ENCODE peak calls at places on chromosomes 16 and 17, in five cellular contexts. One of them, this sample, is unnamed.

GRCh38 chr16:50598256-50598894 is 50.2 kb downstream of the NKD1 start:
- DNase-seq in tibial nerve: no peak
- DNase-seq in erythroblast: no peak
- DNase-seq in heart left ventricle: peak; percentile 78
- DNase-seq in IMR-90: no peak
- DNase-seq in this sample: no peak

GRCh38 chr17:31566992-31567373 is 175.5 kb downstream of the RAB11FIP4 start:
- DNase-seq in heart left ventricle: no peak
- DNase-seq in tibial nerve: no peak
- DNase-seq in IMR-90: no peak
- DNase-seq in erythroblast: no peak
- DNase-seq in this sample: no peak

GRCh38 chr17:20890338-20890737 is 152.5 kb downstream of the USP22 start:
- DNase-seq in heart left ventricle: no peak
- DNase-seq in tibial nerve: no peak
- DNase-seq in erythroblast: no peak
- DNase-seq in IMR-90: no peak
- DNase-seq in this sample: no peak

GRCh38 chr17:78748048-78748729 is 33.9 kb downstream of the CYTH1 start:
- DNase-seq in IMR-90: no peak
- DNase-seq in erythroblast: no peak
- DNase-seq in heart left ventricle: no peak
- DNase-seq in tibial nerve: no peak
- DNase-seq in this sample: no peak

GRCh38 chr17:78484300-78485159 is 92.7 kb downstream of the DNAH17 start:
- DNase-seq in IMR-90: no peak
- DNase-seq in tibial nerve: no peak
- DNase-seq in erythroblast: peak; percentile 24
- DNase-seq in heart left ventricle: no peak
- DNase-seq in this sample: no peak

GRCh38 chr16:56382901-56383355 is 42.4 kb downstream of the AMFR start:
- DNase-seq in tibial nerve: no peak
- DNase-seq in IMR-90: peak; percentile 87
- DNase-seq in erythroblast: no peak
- DNase-seq in heart left ventricle: no peak
- DNase-seq in this sample: no peak

GRCh38 chr16:12480916-12481315 is 322.8 kb downstream of the CPPED1 start:
- DNase-seq in tibial nerve: no peak
- DNase-seq in erythroblast: no peak
- DNase-seq in IMR-90: no peak
- DNase-seq in heart left ventricle: no peak
- DNase-seq in this sample: no peak

GRCh38 chr17:35684046-35684802 is 47.2 kb upstream of the RASL10B start:
- DNase-seq in erythroblast: no peak
- DNase-seq in heart left ventricle: no peak
- DNase-seq in tibial nerve: no peak
- DNase-seq in IMR-90: peak; percentile 65
- DNase-seq in this sample: no peak

GRCh38 chr16:80062361-80063027 is 462.0 kb upstream of the MAF start:
- DNase-seq in erythroblast: no peak
- DNase-seq in heart left ventricle: no peak
- DNase-seq in IMR-90: no peak
- DNase-seq in tibial nerve: no peak
- DNase-seq in this sample: no peak

GRCh38 chr17:10021239-10021638 is 116.2 kb upstream of the RCVRN start:
- DNase-seq in tibial nerve: peak; percentile 47
- DNase-seq in heart left ventricle: no peak
- DNase-seq in erythroblast: no peak
- DNase-seq in IMR-90: peak; percentile 20
- DNase-seq in this sample: no peak

GRCh38 chr17:61307905-61308886 is 91.4 kb upstream of the TBX2 start:
- DNase-seq in IMR-90: peak; percentile 99
- DNase-seq in heart left ventricle: no peak
- DNase-seq in tibial nerve: no peak
- DNase-seq in erythroblast: no peak
- DNase-seq in this sample: no peak

GRCh38 chr16:759110-759910 is 1.2 kb upstream of the MSLN start:
- DNase-seq in tibial nerve: no peak
- DNase-seq in heart left ventricle: peak; percentile 5
- DNase-seq in erythroblast: no peak
- DNase-seq in IMR-90: no peak
- DNase-seq in this sample: no peak

GRCh38 chr17:76593964-76594363 is 8.3 kb upstream of the ST6GALNAC2 start:
- DNase-seq in heart left ventricle: no peak
- DNase-seq in tibial nerve: no peak
- DNase-seq in IMR-90: no peak
- DNase-seq in erythroblast: no peak
- DNase-seq in this sample: no peak

GRCh38 chr16:21101631-21102420 is 48.8 kb downstream of the DNAH3 start:
- DNase-seq in heart left ventricle: peak; percentile 13
- DNase-seq in erythroblast: peak; percentile 16
- DNase-seq in tibial nerve: no peak
- DNase-seq in IMR-90: peak; percentile 20
- DNase-seq in this sample: no peak

GRCh38 chr17:49210158-49211029 is at the start of the genes ABI3 and GNGT2:
- DNase-seq in heart left ventricle: peak; percentile 75
- DNase-seq in erythroblast: no peak
- DNase-seq in IMR-90: peak; percentile 55
- DNase-seq in tibial nerve: no peak
- DNase-seq in this sample: no peak

GRCh38 chr17:48011405-48012150 is 26.0 kb downstream of the COPZ2 start:
- DNase-seq in tibial nerve: no peak
- DNase-seq in erythroblast: peak; percentile 57
- DNase-seq in IMR-90: peak; percentile 25
- DNase-seq in heart left ventricle: no peak
- DNase-seq in this sample: no peak

GRCh38 chr17:46003907-46004748 is 5.1 kb downstream of the STH start:
- DNase-seq in tibial nerve: no peak
- DNase-seq in IMR-90: peak; percentile 5
- DNase-seq in heart left ventricle: no peak
- DNase-seq in erythroblast: no peak
- DNase-seq in this sample: no peak

GRCh38 chr16:5398203-5398602 is 300.6 kb upstream of the EEF2KMT start:
- DNase-seq in heart left ventricle: no peak
- DNase-seq in IMR-90: no peak
- DNase-seq in tibial nerve: no peak
- DNase-seq in erythroblast: no peak
- DNase-seq in this sample: no peak

GRCh38 chr17:40431231-40431602 is 12.0 kb upstream of the IGFBP4 start:
- DNase-seq in erythroblast: no peak
- DNase-seq in IMR-90: no peak
- DNase-seq in heart left ventricle: no peak
- DNase-seq in tibial nerve: no peak
- DNase-seq in this sample: no peak

GRCh38 chr17:79907855-79908254 is 68.6 kb upstream of the CBX4 start:
- DNase-seq in tibial nerve: no peak
- DNase-seq in erythroblast: no peak
- DNase-seq in IMR-90: peak; percentile 10
- DNase-seq in heart left ventricle: no peak
- DNase-seq in this sample: no peak

GRCh38 chr16:80198265-80198994 is 342.4 kb upstream of the DYNLRB2 start:
- DNase-seq in IMR-90: peak; percentile 18
- DNase-seq in heart left ventricle: no peak
- DNase-seq in erythroblast: no peak
- DNase-seq in tibial nerve: no peak
- DNase-seq in this sample: no peak

GRCh38 chr17:48024149-48025039 is 13.2 kb downstream of the COPZ2 start:
- DNase-seq in heart left ventricle: peak; percentile 40
- DNase-seq in erythroblast: peak; percentile 64
- DNase-seq in tibial nerve: no peak
- DNase-seq in IMR-90: no peak
- DNase-seq in this sample: no peak

GRCh38 chr16:56604966-56605365 is 3.4 kb upstream of the MT2A start:
- DNase-seq in tibial nerve: no peak
- DNase-seq in erythroblast: no peak
- DNase-seq in heart left ventricle: no peak
- DNase-seq in IMR-90: no peak
- DNase-seq in this sample: no peak

GRCh38 chr17:67902531-67903231 is 77.4 kb downstream of the BPTF start:
- DNase-seq in heart left ventricle: no peak
- DNase-seq in tibial nerve: no peak
- DNase-seq in erythroblast: no peak
- DNase-seq in IMR-90: no peak
- DNase-seq in this sample: no peak

GRCh38 chr17:81129711-81130367 is 35.5 kb upstream of the PVALEF start:
- DNase-seq in erythroblast: no peak
- DNase-seq in tibial nerve: no peak
- DNase-seq in IMR-90: no peak
- DNase-seq in heart left ventricle: no peak
- DNase-seq in this sample: no peak

GRCh38 chr17:10120113-10120485 is 78.3 kb downstream of the GAS7 start:
- DNase-seq in tibial nerve: no peak
- DNase-seq in IMR-90: no peak
- DNase-seq in erythroblast: no peak
- DNase-seq in heart left ventricle: no peak
- DNase-seq in this sample: no peak

GRCh38 chr16:17160285-17160854 is 310.4 kb downstream of the XYLT1 start:
- DNase-seq in tibial nerve: no peak
- DNase-seq in heart left ventricle: no peak
- DNase-seq in IMR-90: peak; percentile 45
- DNase-seq in erythroblast: no peak
- DNase-seq in this sample: no peak

GRCh38 chr17:55496094-55496881 is 15.0 kb downstream of the SMIM36 start:
- DNase-seq in tibial nerve: no peak
- DNase-seq in IMR-90: peak; percentile 67
- DNase-seq in erythroblast: peak; percentile 48
- DNase-seq in heart left ventricle: no peak
- DNase-seq in this sample: no peak

GRCh38 chr17:57370051-57370581 is 113.8 kb downstream of the MSI2 start:
- DNase-seq in heart left ventricle: no peak
- DNase-seq in erythroblast: no peak
- DNase-seq in IMR-90: peak; percentile 88
- DNase-seq in tibial nerve: no peak
- DNase-seq in this sample: no peak

GRCh38 chr16:84572096-84572495 is 45.8 kb downstream of the COTL1 start:
- DNase-seq in tibial nerve: no peak
- DNase-seq in heart left ventricle: no peak
- DNase-seq in erythroblast: no peak
- DNase-seq in IMR-90: no peak
- DNase-seq in this sample: no peak

GRCh38 chr16:84571010-84571409 is 46.9 kb downstream of the COTL1 start:
- DNase-seq in tibial nerve: no peak
- DNase-seq in erythroblast: no peak
- DNase-seq in IMR-90: no peak
- DNase-seq in heart left ventricle: no peak
- DNase-seq in this sample: no peak

GRCh38 chr16:84574191-84574590 is 43.7 kb downstream of the COTL1 start:
- DNase-seq in heart left ventricle: no peak
- DNase-seq in IMR-90: no peak
- DNase-seq in erythroblast: no peak
- DNase-seq in tibial nerve: no peak
- DNase-seq in this sample: no peak

GRCh38 chr16:84569382-84569987 is 48.4 kb downstream of the COTL1 start:
- DNase-seq in heart left ventricle: no peak
- DNase-seq in erythroblast: no peak
- DNase-seq in IMR-90: no peak
- DNase-seq in tibial nerve: no peak
- DNase-seq in this sample: no peak

GRCh38 chr16:84571506-84571905 is 46.4 kb downstream of the COTL1 start:
- DNase-seq in tibial nerve: no peak
- DNase-seq in erythroblast: no peak
- DNase-seq in heart left ventricle: no peak
- DNase-seq in IMR-90: no peak
- DNase-seq in this sample: no peak
- TF ChIP-seq POLR2A in tibial nerve: no peak
- TF ChIP-seq POLR2A in erythroblast: no peak
- TF ChIP-seq POLR2A in heart left ventricle: no peak
- TF ChIP-seq POLR2A in IMR-90: no peak
- TF ChIP-seq POLR2A in this sample: no peak

DNA sequence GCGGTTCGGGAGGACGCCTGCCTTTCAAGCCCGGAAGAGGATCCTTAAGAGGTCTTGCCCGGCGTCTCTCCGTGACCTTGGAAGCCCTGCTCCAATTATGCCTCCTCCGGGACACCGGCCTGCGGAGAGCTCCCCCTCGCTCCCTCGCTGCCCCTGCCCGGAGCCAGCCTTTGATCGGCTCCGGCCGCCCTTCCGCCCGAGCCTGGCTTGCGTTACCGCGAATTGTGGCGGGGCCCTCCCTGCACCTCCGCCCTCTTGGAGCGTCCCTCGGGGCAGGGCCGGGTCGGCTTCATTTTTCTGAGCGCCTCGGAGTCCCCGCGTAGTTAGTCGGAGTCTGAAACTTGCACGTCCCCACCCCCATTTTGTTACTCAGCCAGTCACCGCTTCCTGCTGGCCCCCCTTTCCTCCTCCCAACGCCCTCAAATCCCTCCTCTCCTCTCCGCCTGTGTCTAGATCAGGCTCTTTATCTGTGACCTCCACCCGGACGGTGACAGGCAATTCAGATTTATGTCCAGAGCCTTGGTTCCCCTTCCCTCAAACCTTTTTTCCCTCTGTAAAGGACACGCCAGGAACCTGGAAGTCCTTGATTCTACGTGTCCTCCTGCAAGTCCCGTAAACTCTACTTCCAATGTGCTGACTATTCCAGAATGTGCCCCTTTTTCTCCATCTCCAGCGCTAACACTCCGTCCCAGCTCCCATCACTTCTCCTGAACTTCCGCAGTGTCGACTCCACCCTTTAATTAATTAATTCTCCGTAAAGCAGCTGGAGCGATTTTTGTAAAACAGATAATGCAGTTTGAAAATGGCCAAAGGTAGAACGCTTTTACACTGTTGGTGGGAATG is 569 bp upstream of the RABEP2 start:
- DNase-seq in IMR-90: peak; percentile 68
- DNase-seq in heart left ventricle: peak; percentile 86
- DNase-seq in tibial nerve: peak; percentile 31
- DNase-seq in erythroblast: peak; percentile 89
- DNase-seq in this sample: peak; percentile 61
- TF ChIP-seq POLR2A in IMR-90: peak; percentile 67
- TF ChIP-seq POLR2A in heart left ventricle: peak; percentile 51
- TF ChIP-seq POLR2A in tibial nerve: no peak
- TF ChIP-seq POLR2A in erythroblast: no peak
- TF ChIP-seq POLR2A in this sample: peak; percentile 55

DNA sequence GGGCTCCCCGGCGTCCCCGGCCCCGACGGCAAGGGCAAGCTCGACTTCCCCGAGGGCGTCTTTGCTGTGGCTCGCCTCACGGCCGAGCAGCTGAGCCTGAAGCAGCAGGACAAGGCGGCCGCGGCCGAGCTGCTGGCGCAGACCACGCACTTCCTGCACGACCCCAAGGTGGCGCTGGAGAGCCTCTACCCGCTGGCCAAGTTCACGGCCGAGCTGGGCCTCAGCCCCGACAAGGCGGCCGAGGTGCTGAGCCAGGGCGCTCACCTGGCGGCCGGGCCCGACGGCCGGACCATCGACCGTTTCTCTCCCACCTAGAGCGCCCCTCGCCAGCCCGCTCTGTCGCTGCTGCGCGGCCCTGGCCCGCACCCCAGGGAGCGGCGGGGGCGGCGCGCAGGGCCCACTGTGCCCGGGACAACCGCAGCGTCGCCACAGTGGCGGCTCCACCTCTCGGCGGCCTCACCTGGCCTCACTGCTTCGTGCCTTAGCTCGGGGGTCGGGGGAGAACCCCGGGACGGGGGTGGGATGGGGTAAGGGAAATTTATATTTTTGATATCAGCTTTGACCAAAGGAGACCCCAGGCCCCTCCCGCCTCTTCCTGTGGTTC is 3.7 kb downstream of the HIC1 start:
- DNase-seq in heart left ventricle: peak; percentile 84
- DNase-seq in IMR-90: peak; percentile 76
- DNase-seq in tibial nerve: peak; percentile 72
- DNase-seq in erythroblast: peak; percentile 78
- DNase-seq in this sample: no peak
- TF ChIP-seq POLR2A in heart left ventricle: no peak
- TF ChIP-seq POLR2A in IMR-90: peak; percentile 7
- TF ChIP-seq POLR2A in tibial nerve: no peak
- TF ChIP-seq POLR2A in erythroblast: no peak
- TF ChIP-seq POLR2A in this sample: no peak

GRCh38 chr17:42529054-42529453 is 7.0 kb upstream of the NAGLU start:
- DNase-seq in heart left ventricle: no peak
- DNase-seq in IMR-90: no peak
- DNase-seq in erythroblast: no peak
- DNase-seq in tibial nerve: no peak
- DNase-seq in this sample: no peak
- TF ChIP-seq POLR2A in heart left ventricle: no peak
- TF ChIP-seq POLR2A in IMR-90: no peak
- TF ChIP-seq POLR2A in erythroblast: no peak
- TF ChIP-seq POLR2A in tibial nerve: no peak
- TF ChIP-seq POLR2A in this sample: no peak